ENCODE peak calls at places on chromosomes 16 and 17, in five cellular contexts. I is hypothalamus, M is SHP77, S is HT1080, A is SK-N-SH. T is an unnamed sample.

GRCh38 chr16:48282636-48283263 is 35.4 kb upstream of the ABCC11 start:
- DNase-seq in I (no peak), S (no peak), M (no peak), A (no peak), T (no peak)

GRCh38 chr16:89320717-89321501 is 103.4 kb downstream of the ZNF778 start:
- DNase-seq in A (no peak), I (peak; percentile 40), M (peak; percentile 91), S (no peak), T (no peak)

GRCh38 chr16:55012793-55013192 is 82.1 kb downstream of the IRX5 start:
- DNase-seq in I (no peak), M (no peak), S (no peak), A (no peak), T (no peak)

GRCh38 chr16:53743149-53743566 is 39.2 kb downstream of the FTO start:
- DNase-seq in M (no peak), S (peak; percentile 15), A (no peak), I (no peak), T (no peak)

GRCh38 chr16:66959645-66960177 is 1.4 kb upstream of the CES3 start:
- DNase-seq in A (no peak), M (no peak), I (no peak), S (no peak), T (no peak)

GRCh38 chr17:76447931-76448652 is 4.9 kb downstream of the UBE2O start:
- DNase-seq in I (no peak), M (no peak), S (no peak), A (peak; percentile 41), T (no peak)

GRCh38 chr17:7098802-7099459 is 15.7 kb downstream of the ASGR2 start:
- DNase-seq in A (no peak), I (no peak), S (no peak), M (no peak), T (no peak)

GRCh38 chr17:9644910-9645751 is at the start of gene USP43:
- DNase-seq in A (peak; percentile 36), S (no peak), I (no peak), M (no peak), T (peak; percentile 10)

T was measured in NCI-H774.